ENCODE peak calls at places on chromosomes 11 and 22, in nine cellular contexts. P, O, I, D, Q, B, S, N and E are unnamed samples.

GRCh38 chr11:70486026-70486415 is 87.7 kb downstream of the CTTN start:
- DNase-seq in Q (no peak), S (no peak), I (no peak), D (no peak), N (no peak), O (no peak), B (no peak), P (no peak), E (no peak)

GRCh38 chr11:727859-728748 is 19.2 kb upstream of the TALDO1 start:
- DNase-seq in S (peak), Q (peak), I (peak), D (peak), B (peak), O (peak), N (no peak), P (peak), E (peak)

GRCh38 chr11:113242767-113243397 is 71.5 kb upstream of the TTC12 start:
- DNase-seq in P (peak), I (no peak), S (no peak), N (no peak), D (peak), O (no peak), Q (peak), B (peak), E (no peak)

GRCh38 chr22:27032121-27032761 is 374.9 kb downstream of the MIAT start:
- DNase-seq in N (no peak), I (no peak), Q (peak), S (peak), P (no peak), O (no peak), D (no peak), B (peak), E (no peak)

GRCh38 chr11:118353084-118353710 is 6.2 kb upstream of the UBE4A start:
- DNase-seq in Q (peak), P (no peak), B (no peak), I (no peak), N (no peak), O (no peak), S (peak), D (no peak), E (no peak)

GRCh38 chr11:113730887-113731726 is 25.0 kb upstream of the TMPRSS5 start:
- DNase-seq in N (peak), I (no peak), B (peak), O (no peak), D (peak), Q (peak), S (peak), P (no peak), E (no peak)

GRCh38 chr11:33687733-33688479 is 12.7 kb downstream of the C11orf91 start:
- DNase-seq in S (peak), Q (peak), D (peak), N (no peak), O (no peak), I (no peak), B (peak), P (no peak), E (peak)

GRCh38 chr22:42369250-42370041 is 62.8 kb downstream of the NFAM1 start:
- DNase-seq in O (peak), P (peak), D (peak), S (peak), B (peak), Q (peak), I (peak), N (peak), E (peak)

GRCh38 chr11:67376022-67376386 is 2.6 kb upstream of the CLCF1 start:
- DNase-seq in D (no peak), O (no peak), N (no peak), Q (no peak), B (no peak), S (no peak), P (no peak), I (no peak), E (no peak)

GRCh38 chr22:29994941-29995340 is 85.3 kb upstream of the HORMAD2 start:
- DNase-seq in P (no peak), N (no peak), O (no peak), Q (peak), B (no peak), S (no peak), I (no peak), D (peak), E (no peak)

GRCh38 chr11:45580399-45580798 is 85.0 kb downstream of the CHST1 start:
- DNase-seq in Q (peak), I (no peak), N (peak), S (no peak), O (no peak), B (peak), D (no peak), P (no peak), E (no peak)

GRCh38 chr11:77038825-77039326 is 4.7 kb downstream of the B3GNT6 start:
- DNase-seq in N (no peak), B (no peak), I (no peak), P (no peak), Q (no peak), S (no peak), D (no peak), O (no peak), E (no peak)

GRCh38 chr11:8544807-8545206 is 49.2 kb downstream of the STK33 start:
- DNase-seq in B (no peak), N (no peak), P (no peak), Q (peak), O (no peak), I (no peak), S (no peak), D (no peak), E (no peak)

GRCh38 chr11:71164621-71165020 is 87.8 kb downstream of the SHANK2 start:
- DNase-seq in D (no peak), Q (no peak), O (no peak), P (no peak), S (no peak), I (peak), B (no peak), N (no peak), E (no peak)

GRCh38 chr22:19816372-19817119 is 38.1 kb downstream of the GNB1L start:
- DNase-seq in P (no peak), Q (no peak), N (no peak), S (no peak), I (no peak), B (no peak), O (no peak), D (no peak), E (no peak)

GRCh38 chr22:48391171-48391711 is 1436.4 kb downstream of the BRD1 start:
- DNase-seq in N (no peak), S (no peak), Q (no peak), I (no peak), P (no peak), O (no peak), D (no peak), B (no peak), E (no peak)

GRCh38 chr22:50605349-50606074 is 4.9 kb downstream of the MAPK8IP2 start:
- DNase-seq in N (no peak), I (peak), Q (no peak), D (no peak), P (no peak), B (no peak), O (no peak), S (no peak), E (no peak)

GRCh38 chr11:16982256-16982671 is 31.9 kb downstream of the PLEKHA7 start:
- DNase-seq in B (no peak), Q (no peak), N (no peak), O (no peak), S (no peak), I (peak), D (no peak), P (no peak), E (no peak)

GRCh38 chr22:33792837-33793236 is 127.4 kb downstream of the LARGE1 start:
- DNase-seq in P (no peak), O (no peak), Q (no peak), N (no peak), D (no peak), S (no peak), I (no peak), B (no peak), E (no peak)

GRCh38 chr11:99015634-99016454 is 4.9 kb upstream of the CNTN5 start:
- DNase-seq in P (no peak), Q (peak), I (no peak), D (peak), O (no peak), B (peak), N (peak), S (peak), E (peak)

GRCh38 chr22:39522567-39523300 is 2.4 kb downstream of the ATF4 start:
- DNase-seq in B (no peak), S (peak), P (peak), N (no peak), I (peak), D (no peak), Q (peak), O (no peak), E (no peak)

GRCh38 chr11:119056397-119056999 is 507 bp downstream of the HYOU1 start:
- DNase-seq in B (peak), O (peak), Q (peak), I (no peak), N (no peak), S (peak), D (no peak), P (peak), E (peak)

GRCh38 chr11:66996609-66997273 is 21.6 kb downstream of the C11orf86 start:
- DNase-seq in N (no peak), O (no peak), Q (peak), D (peak), S (no peak), B (no peak), P (no peak), I (no peak), E (no peak)

GRCh38 chr11:8003187-8003586 is 16.1 kb downstream of the EIF3F start:
- DNase-seq in P (no peak), B (no peak), O (no peak), I (no peak), Q (no peak), N (no peak), S (no peak), D (no peak), E (no peak)

GRCh38 chr22:37224757-37225420 is 12.6 kb upstream of the SSTR3 start:
- DNase-seq in Q (no peak), S (no peak), B (no peak), P (no peak), N (no peak), O (no peak), D (no peak), I (no peak), E (no peak)

GRCh38 chr11:20278727-20279126 is 84.8 kb upstream of the HTATIP2 start:
- DNase-seq in D (no peak), P (no peak), B (no peak), I (no peak), O (no peak), S (no peak), Q (no peak), N (no peak), E (no peak)

GRCh38 chr11:37502202-37502601 is 904.2 kb upstream of the RAG2 start:
- DNase-seq in N (no peak), D (peak), O (no peak), S (no peak), B (no peak), I (no peak), Q (no peak), P (no peak), E (no peak)